ENCODE peak calls at places on chromosomes 11 and 22, in six cellular contexts. P, Z, U, Q, D and K are unnamed samples.

GRCh38 chr22:22343603-22344276 is 99.2 kb downstream of the VPREB1 start:
- DNase-seq in U (no peak), D (no peak), Z (no peak), P (no peak), Q (no peak), K (no peak)

GRCh38 chr11:126744699-126745098 is 255.9 kb downstream of the KIRREL3 start:
- DNase-seq in Q (no peak), P (no peak), D (no peak), U (no peak), Z (no peak), K (no peak)

GRCh38 chr11:1889941-1890855 is 1.5 kb downstream of the PRR33 start:
- DNase-seq in Z (no peak), P (no peak), D (no peak), U (no peak), Q (no peak), K (peak)

GRCh38 chr11:83063073-83063754 is 8.5 kb downstream of the RAB30 start:
- DNase-seq in P (peak), D (peak), U (peak), Z (no peak), Q (peak), K (no peak)

GRCh38 chr11:72735495-72736027 is 16.6 kb downstream of the ARAP1 start:
- DNase-seq in Z (no peak), D (peak), U (no peak), P (no peak), Q (no peak), K (no peak)

GRCh38 chr11:34323601-34324000 is 34.2 kb downstream of the ABTB2 start:
- DNase-seq in D (no peak), P (no peak), Q (no peak), Z (no peak), U (no peak), K (no peak)

GRCh38 chr22:46965552-46966494 is 203.4 kb downstream of the TBC1D22A start:
- DNase-seq in P (no peak), D (no peak), Q (peak), U (no peak), Z (peak), K (no peak)

GRCh38 chr11:26587073-26587472 is 15.0 kb upstream of the MUC15 start:
- DNase-seq in U (no peak), D (no peak), P (no peak), Z (no peak), Q (no peak), K (no peak)

GRCh38 chr11:69075421-69076128 is 26.8 kb downstream of the TPCN2 start:
- DNase-seq in Z (peak), P (peak), Q (peak), U (peak), D (peak), K (peak)

GRCh38 chr11:78961938-78962701 is 387.5 kb upstream of the NARS2 start:
- DNase-seq in D (no peak), Q (no peak), U (no peak), P (no peak), Z (peak), K (peak)

GRCh38 chr22:36439481-36440271 is 41.8 kb downstream of the TXN2 start:
- DNase-seq in Q (peak), P (peak), U (peak), D (peak), Z (no peak), K (peak)

GRCh38 chr11:61120865-61121831 is 18.9 kb downstream of the CD5 start:
- DNase-seq in P (no peak), Q (no peak), D (no peak), Z (no peak), U (no peak), K (peak)

GRCh38 chr22:27778299-27779090 is 23.1 kb downstream of the MN1 start:
- DNase-seq in U (no peak), D (peak), P (no peak), Z (no peak), Q (no peak), K (no peak)

GRCh38 chr11:73889019-73889418 is 12.2 kb downstream of the PAAF1 start:
- DNase-seq in U (peak), D (no peak), P (no peak), Q (no peak), Z (no peak), K (no peak)